ENCODE peak calls at places on chromosomes 3 and 15, in eight cellular contexts. K is Panc1; W is CD4-positive, CD25-positive, alpha-beta regulatory T cell; D is A549; I is cardiac muscle cell; F is uterus; J is tibial nerve; S is transverse colon. A is an unnamed sample. For H3K4me1, the result is how much of the 10 kb centered on the place peaks cover.

GRCh38 chr3:31054032-31054431 is 159.6 kb upstream of the GADL1 start:
- DNase-seq in K (no peak), W (no peak), D (no peak), I (no peak), F (no peak), J (no peak), S (no peak), A (no peak)

GRCh38 chr3:42190701-42191442 is 75.1 kb downstream of the CCK start:
- DNase-seq in K (peak), W (peak), D (peak), I (peak), F (peak), J (peak), S (peak), A (peak)

GRCh38 chr3:106908181-106908938 is 468.9 kb upstream of the CCDC54 start:
- DNase-seq in K (no peak), W (no peak), D (no peak), I (no peak), F (no peak), J (no peak), S (no peak), A (no peak)

GRCh38 chr3:54426431-54426830 is 304.1 kb downstream of the CACNA2D3 start:
- DNase-seq in K (no peak), W (no peak), D (no peak), I (no peak), F (no peak), J (no peak), S (no peak), A (no peak)

GRCh38 chr3:48410205-48411040 is 19.5 kb downstream of the PLXNB1 start:
- DNase-seq in K (no peak), W (no peak), D (no peak), I (no peak), F (peak), J (no peak), S (no peak), A (no peak)

GRCh38 chr3:119858957-119859356 is 77.1 kb downstream of the NR1I2 start:
- DNase-seq in K (no peak), W (no peak), D (no peak), I (no peak), F (no peak), J (no peak), S (no peak), A (no peak)

GRCh38 chr3:19885468-19885867 is 48.5 kb downstream of the EFHB start:
- DNase-seq in K (no peak), W (peak), D (peak), I (peak), F (no peak), J (no peak), S (no peak), A (no peak)

GRCh38 chr3:152071924-152072323 is 196.8 kb upstream of the MBNL1 start:
- DNase-seq in K (no peak), W (peak), D (peak), I (peak), F (no peak), J (no peak), S (no peak), A (no peak)

GRCh38 chr3:46449755-46450552 is 14.8 kb downstream of the LTF start:
- DNase-seq in K (no peak), W (no peak), D (peak), I (peak), F (no peak), J (no peak), S (no peak), A (no peak)

GRCh38 chr15:39583586-39584265 is 2.8 kb downstream of the THBS1 start:
- DNase-seq in K (no peak), W (peak), D (peak), I (peak), F (no peak), J (no peak), S (peak), A (no peak)

GRCh38 chr3:84439476-84439875 is 519.3 kb upstream of the CADM2 start:
- DNase-seq in K (no peak), W (no peak), D (no peak), I (no peak), F (no peak), J (no peak), S (no peak), A (no peak)

GRCh38 chr3:31724681-31725080 is 192.0 kb downstream of the STT3B start:
- DNase-seq in K (no peak), W (peak), D (peak), I (peak), F (no peak), J (no peak), S (no peak), A (no peak)

GRCh38 chr3:53190659-53191058 is 29.6 kb downstream of the PRKCD start:
- DNase-seq in K (no peak), W (no peak), D (no peak), I (no peak), F (no peak), J (no peak), S (no peak), A (no peak)

GRCh38 chr3:58824285-58824684 is 157.7 kb upstream of the FAM3D start:
- DNase-seq in K (no peak), W (peak), D (peak), I (peak), F (no peak), J (peak), S (peak), A (peak)

GRCh38 chr15:83784975-83785374 is 131.1 kb downstream of the ADAMTSL3 start:
- DNase-seq in K (no peak), W (no peak), D (no peak), I (no peak), F (no peak), J (no peak), S (no peak), A (no peak)

GRCh38 chr3:171790898-171791694 is 19.2 kb downstream of the PLD1 start:
- DNase-seq in K (no peak), W (no peak), D (no peak), I (no peak), F (no peak), J (no peak), S (no peak), A (no peak)

GRCh38 chr3:86958534-86958933 is 32.4 kb downstream of the VGLL3 start:
- DNase-seq in K (no peak), W (no peak), D (no peak), I (peak), F (no peak), J (no peak), S (no peak), A (no peak)
- H3K4me1 ChIP-seq in K (under half), W (under half), D (under half), I (under half), F (under half), J (under half), S (under half), A (under half)

GRCh38 chr15:67176195-67176971 is 78.1 kb downstream of the AAGAB start:
- DNase-seq in K (no peak), W (no peak), D (no peak), I (no peak), F (no peak), J (no peak), S (no peak), A (no peak)

GRCh38 chr15:67179411-67179995 is 75.0 kb downstream of the AAGAB start:
- DNase-seq in K (no peak), W (no peak), D (no peak), I (no peak), F (no peak), J (no peak), S (no peak), A (no peak)

GRCh38 chr15:67175643-67176071 is 78.8 kb downstream of the AAGAB start:
- DNase-seq in K (no peak), W (peak), D (no peak), I (peak), F (no peak), J (peak), S (peak), A (no peak)

GRCh38 chr15:67178569-67179210 is 75.8 kb downstream of the AAGAB start:
- DNase-seq in K (peak), W (no peak), D (peak), I (peak), F (no peak), J (no peak), S (no peak), A (no peak)

DNA sequence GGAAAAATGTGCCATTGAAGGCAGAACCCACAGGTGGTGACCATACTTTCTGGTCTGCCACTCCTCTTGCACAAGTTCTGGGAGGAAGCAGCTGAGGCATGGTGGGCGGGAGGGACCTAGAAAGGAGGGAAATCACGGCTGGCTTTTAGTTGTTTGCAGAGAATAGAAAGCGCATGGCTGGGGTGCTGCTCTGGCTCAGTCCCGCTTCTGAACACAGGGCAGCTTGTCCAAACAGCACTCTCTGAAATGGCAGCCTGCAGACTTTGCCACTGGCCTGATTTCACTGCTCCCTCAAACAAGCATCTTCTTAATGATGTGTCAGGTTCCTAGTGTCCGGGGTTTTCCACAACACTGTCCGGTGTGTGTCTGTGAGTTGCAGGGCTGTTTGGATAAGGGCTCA is 76.7 kb downstream of the AAGAB start:
- DNase-seq in K (no peak), W (no peak), D (no peak), I (no peak), F (no peak), J (no peak), S (no peak), A (no peak)
- H3K4me1 ChIP-seq in K (half or more), W (under half), D (half or more), I (under half), F (under half), J (under half), S (under half), A (under half)

GRCh38 chr3:147702499-147702898 is 293.3 kb downstream of the ZIC1 start:
- DNase-seq in K (no peak), W (no peak), D (no peak), I (peak), F (no peak), J (no peak), S (no peak), A (no peak)
- H3K4me1 ChIP-seq in K (under half), W (under half), D (under half), I (under half), F (under half), J (under half), S (under half), A (under half)

GRCh38 chr3:39146083-39146501 is 7.3 kb downstream of the CSRNP1 start:
- DNase-seq in K (no peak), W (no peak), D (no peak), I (no peak), F (no peak), J (no peak), S (peak), A (no peak)
- H3K4me1 ChIP-seq in K (under half), W (half or more), D (half or more), I (under half), F (under half), J (under half), S (half or more), A (half or more)

DNA sequence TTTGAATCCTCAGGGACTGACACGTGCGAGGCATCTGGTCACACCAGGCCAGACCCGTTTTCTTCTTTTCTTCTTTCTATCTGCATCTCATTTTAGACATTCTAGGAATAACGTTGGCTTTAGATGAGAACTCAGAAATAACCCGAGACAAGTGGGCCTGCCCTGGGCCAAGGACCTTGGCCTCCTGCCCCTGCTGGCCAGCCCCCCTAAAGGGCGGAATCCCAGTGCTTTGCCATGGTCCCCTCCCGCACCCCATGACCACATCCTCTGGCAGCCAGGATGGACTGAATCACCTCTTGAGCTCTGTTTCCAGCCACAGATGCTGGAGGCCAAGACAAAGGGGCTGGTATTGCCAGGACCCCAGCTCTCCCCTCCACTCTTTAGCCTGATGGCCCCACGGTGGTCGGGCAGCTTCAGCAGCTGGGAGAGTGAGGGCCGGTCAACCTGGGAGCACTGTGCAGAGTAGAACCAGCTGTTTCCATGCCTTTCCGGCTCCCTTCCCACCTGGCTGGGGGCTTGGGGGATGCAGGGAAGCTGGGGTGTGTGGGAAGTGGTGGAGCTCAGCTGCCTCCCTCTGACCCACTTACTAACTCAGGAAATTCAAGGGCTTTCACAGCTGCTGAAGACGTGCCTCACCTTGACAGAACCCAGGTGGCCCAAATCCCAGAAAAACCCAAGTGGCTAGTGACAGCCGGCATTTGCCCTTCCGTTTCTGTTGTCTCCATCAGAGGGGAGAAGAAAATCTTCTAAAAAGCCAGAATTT is 190.9 kb downstream of the FAM43A start:
- DNase-seq in K (no peak), W (no peak), D (no peak), I (no peak), F (no peak), J (no peak), S (no peak), A (no peak)
- H3K4me1 ChIP-seq in K (under half), W (under half), D (under half), I (under half), F (under half), J (under half), S (under half), A (under half)

GRCh38 chr3:159846255-159846654 is 142.4 kb upstream of the IL12A start:
- DNase-seq in K (no peak), W (no peak), D (no peak), I (no peak), F (no peak), J (no peak), S (no peak), A (no peak)
- H3K4me1 ChIP-seq in K (under half), W (under half), D (under half), I (under half), F (under half), J (under half), S (under half), A (under half)